ENCODE peak calls at places on chromosomes 5 and 9, in seven cellular contexts. B is AG08395, F is HFF-Myc, R is GF-D8, P is HT-29, A is ACHN, T is non-pigmented ciliary epithelial cell. Z is an unnamed sample.

GRCh38 chr5:164296603-164297080 is 791.2 kb downstream of the MAT2B start:
- DNase-seq in B (no peak), F (no peak), R (no peak), P (no peak), A (no peak), T (no peak), Z (no peak)

GRCh38 chr9:16542290-16542689 is 328.2 kb downstream of the BNC2 start:
- DNase-seq in B (no peak), F (no peak), R (no peak), P (no peak), A (no peak), T (no peak), Z (no peak)

GRCh38 chr9:33263131-33263935 is 1.2 kb downstream of the BAG1 start:
- DNase-seq in B (peak), F (no peak), R (peak), P (peak), A (peak), T (no peak), Z (no peak)

GRCh38 chr5:151699071-151699901 is 12.6 kb upstream of the SPARC start:
- DNase-seq in B (peak), F (peak), R (no peak), P (no peak), A (peak), T (peak), Z (no peak)

GRCh38 chr9:98785333-98785933 is 10.9 kb downstream of the ANKS6 start:
- DNase-seq in B (no peak), F (no peak), R (no peak), P (no peak), A (no peak), T (no peak), Z (no peak)

GRCh38 chr9:20513126-20513913 is 109.0 kb downstream of the MLLT3 start:
- DNase-seq in B (no peak), F (no peak), R (no peak), P (peak), A (no peak), T (peak), Z (peak)

GRCh38 chr9:120267929-120268328 is 312.0 kb downstream of the CDK5RAP2 start:
- DNase-seq in B (no peak), F (no peak), R (no peak), P (no peak), A (no peak), T (no peak), Z (no peak)

GRCh38 chr5:66963559-66963971 is 233.0 kb downstream of the CD180 start:
- DNase-seq in B (no peak), F (no peak), R (no peak), P (no peak), A (no peak), T (no peak), Z (no peak)

GRCh38 chr5:131019601-131020315 is 145.3 kb downstream of the HINT1 start:
- DNase-seq in B (no peak), F (no peak), R (no peak), P (peak), A (no peak), T (no peak), Z (no peak)

GRCh38 chr5:112276996-112277395 is 142.1 kb downstream of the EPB41L4A start:
- DNase-seq in B (no peak), F (no peak), R (no peak), P (no peak), A (no peak), T (no peak), Z (no peak)